ENCODE peak calls at places on chromosomes 6 and 20, in eight cellular contexts. One of them, this sample, is unnamed.
A peak's percentile ranks its signal among the peaks of the same experiment; 100 is the strongest.

GRCh38 chr6:113343940-113344339 is 513.2 kb upstream of the MARCKS start:
- DNase-seq in HepG2: no peak
- DNase-seq in prostate gland: no peak
- DNase-seq in BE2C: no peak
- DNase-seq in IMR-90: no peak
- DNase-seq in left lung: no peak
- DNase-seq in CD4-positive, alpha-beta memory T cell: no peak
- DNase-seq in left ventricle myocardium inferior: no peak
- DNase-seq in this sample: no peak

GRCh38 chr6:89842228-89842627 is 12.5 kb downstream of the CASP8AP2 start:
- DNase-seq in prostate gland: no peak
- DNase-seq in CD4-positive, alpha-beta memory T cell: no peak
- DNase-seq in HepG2: no peak
- DNase-seq in left lung: no peak
- DNase-seq in BE2C: no peak
- DNase-seq in left ventricle myocardium inferior: no peak
- DNase-seq in IMR-90: peak; percentile 42
- DNase-seq in this sample: no peak

GRCh38 chr20:57040924-57041323 is 225.5 kb downstream of the BMP7 start:
- DNase-seq in prostate gland: peak; percentile 39
- DNase-seq in BE2C: no peak
- DNase-seq in left lung: no peak
- DNase-seq in CD4-positive, alpha-beta memory T cell: no peak
- DNase-seq in IMR-90: peak; percentile 4
- DNase-seq in HepG2: no peak
- DNase-seq in left ventricle myocardium inferior: no peak
- DNase-seq in this sample: peak; percentile 4

GRCh38 chr6:87772597-87773530 is 70.8 kb upstream of the AKIRIN2 start:
- DNase-seq in left ventricle myocardium inferior: no peak
- DNase-seq in left lung: no peak
- DNase-seq in BE2C: peak; percentile 29
- DNase-seq in HepG2: peak; percentile 94
- DNase-seq in IMR-90: peak; percentile 59
- DNase-seq in prostate gland: no peak
- DNase-seq in CD4-positive, alpha-beta memory T cell: no peak
- DNase-seq in this sample: peak; percentile 21

GRCh38 chr20:9508696-9509178 is 5.7 kb upstream of the LAMP5 start:
- DNase-seq in HepG2: no peak
- DNase-seq in BE2C: no peak
- DNase-seq in left ventricle myocardium inferior: no peak
- DNase-seq in prostate gland: no peak
- DNase-seq in CD4-positive, alpha-beta memory T cell: no peak
- DNase-seq in left lung: no peak
- DNase-seq in IMR-90: no peak
- DNase-seq in this sample: no peak

GRCh38 chr6:112717401-112717800 is 370.3 kb downstream of the RFPL4B start:
- DNase-seq in IMR-90: peak; percentile 39
- DNase-seq in BE2C: no peak
- DNase-seq in HepG2: no peak
- DNase-seq in left ventricle myocardium inferior: no peak
- DNase-seq in prostate gland: no peak
- DNase-seq in CD4-positive, alpha-beta memory T cell: no peak
- DNase-seq in left lung: no peak
- DNase-seq in this sample: no peak

GRCh38 chr6:98532004-98532403 is 302.4 kb upstream of the POU3F2 start:
- DNase-seq in prostate gland: no peak
- DNase-seq in HepG2: no peak
- DNase-seq in left lung: no peak
- DNase-seq in left ventricle myocardium inferior: no peak
- DNase-seq in BE2C: no peak
- DNase-seq in CD4-positive, alpha-beta memory T cell: no peak
- DNase-seq in IMR-90: no peak
- DNase-seq in this sample: no peak

GRCh38 chr20:47785321-47785899 is at the start of gene SULF2:
- DNase-seq in left lung: peak; percentile 39
- DNase-seq in BE2C: peak; percentile 53
- DNase-seq in HepG2: no peak
- DNase-seq in CD4-positive, alpha-beta memory T cell: no peak
- DNase-seq in prostate gland: no peak
- DNase-seq in left ventricle myocardium inferior: peak; percentile 46
- DNase-seq in IMR-90: no peak
- DNase-seq in this sample: no peak

GRCh38 chr6:127860723-127861122 is 40.1 kb downstream of the THEMIS start:
- DNase-seq in CD4-positive, alpha-beta memory T cell: no peak
- DNase-seq in left ventricle myocardium inferior: no peak
- DNase-seq in HepG2: no peak
- DNase-seq in left lung: no peak
- DNase-seq in prostate gland: no peak
- DNase-seq in IMR-90: no peak
- DNase-seq in BE2C: no peak
- DNase-seq in this sample: no peak

GRCh38 chr20:48310312-48310711 is 517.5 kb downstream of the PREX1 start:
- DNase-seq in left ventricle myocardium inferior: no peak
- DNase-seq in prostate gland: no peak
- DNase-seq in left lung: no peak
- DNase-seq in HepG2: no peak
- DNase-seq in CD4-positive, alpha-beta memory T cell: no peak
- DNase-seq in IMR-90: no peak
- DNase-seq in BE2C: no peak
- DNase-seq in this sample: no peak

DNA sequence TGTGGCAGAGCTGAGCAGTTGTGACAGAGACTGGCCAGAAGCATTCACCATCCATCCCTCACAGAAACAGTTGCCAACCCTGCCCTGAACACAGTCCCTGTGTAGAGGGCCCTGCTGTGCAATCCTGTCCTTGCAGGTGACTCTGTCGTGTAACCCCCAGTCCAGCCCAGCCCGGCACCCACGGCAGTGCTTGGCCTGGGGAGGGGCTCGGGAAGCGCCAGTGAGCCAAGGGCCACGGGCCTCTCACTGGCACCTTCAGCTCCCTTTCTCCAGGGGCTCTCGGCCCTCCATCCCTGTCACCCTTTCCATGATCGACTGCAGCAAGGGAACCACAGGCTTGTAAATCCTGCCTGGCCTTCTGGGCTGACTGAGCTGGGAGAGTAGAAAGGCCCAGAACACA is 53.0 kb downstream of the RRBP1 start:
- DNase-seq in prostate gland: no peak
- DNase-seq in left lung: no peak
- DNase-seq in left ventricle myocardium inferior: no peak
- DNase-seq in IMR-90: no peak
- DNase-seq in HepG2: no peak
- DNase-seq in CD4-positive, alpha-beta memory T cell: no peak
- DNase-seq in BE2C: no peak
- DNase-seq in this sample: no peak
- H3K36me3 ChIP-seq in prostate gland: peaks cover 29% of the 10 kb centered on the region
- H3K36me3 ChIP-seq in left lung: no peaks in the 10 kb centered on the region
- H3K36me3 ChIP-seq in left ventricle myocardium inferior: peaks cover 91% of the 10 kb centered on the region
- H3K36me3 ChIP-seq in IMR-90: peaks cover 98% of the 10 kb centered on the region
- H3K36me3 ChIP-seq in HepG2: peaks cover 99% of the 10 kb centered on the region
- H3K36me3 ChIP-seq in CD4-positive, alpha-beta memory T cell: peaks cover 12% of the 10 kb centered on the region
- H3K36me3 ChIP-seq in BE2C: no peaks in the 10 kb centered on the region
- H3K36me3 ChIP-seq in this sample: peaks cover 93% of the 10 kb centered on the region

GRCh38 chr6:36752886-36753506 is 55.4 kb downstream of the RAB44 start:
- DNase-seq in prostate gland: no peak
- DNase-seq in left lung: no peak
- DNase-seq in HepG2: no peak
- DNase-seq in IMR-90: no peak
- DNase-seq in CD4-positive, alpha-beta memory T cell: no peak
- DNase-seq in left ventricle myocardium inferior: no peak
- DNase-seq in BE2C: no peak
- DNase-seq in this sample: peak; percentile 40
- H3K4me3 ChIP-seq in prostate gland: no peak overlapping the region
- H3K4me3 ChIP-seq in left lung: no peak overlapping the region
- H3K4me3 ChIP-seq in HepG2: no peak overlapping the region
- H3K4me3 ChIP-seq in IMR-90: no peak overlapping the region
- H3K4me3 ChIP-seq in CD4-positive, alpha-beta memory T cell: no peak overlapping the region
- H3K4me3 ChIP-seq in left ventricle myocardium inferior: no peak overlapping the region
- H3K4me3 ChIP-seq in BE2C: no peak overlapping the region
- H3K4me3 ChIP-seq in this sample: no peak overlapping the region

GRCh38 chr6:118813795-118814194 is 80.2 kb upstream of the ASF1A start:
- DNase-seq in CD4-positive, alpha-beta memory T cell: no peak
- DNase-seq in prostate gland: no peak
- DNase-seq in IMR-90: peak; percentile 76
- DNase-seq in BE2C: no peak
- DNase-seq in HepG2: no peak
- DNase-seq in left ventricle myocardium inferior: no peak
- DNase-seq in left lung: no peak
- DNase-seq in this sample: no peak
- H3K4me1 ChIP-seq in CD4-positive, alpha-beta memory T cell: peaks cover 38% of the 10 kb centered on the region
- H3K4me1 ChIP-seq in prostate gland: no peaks in the 10 kb centered on the region
- H3K4me1 ChIP-seq in IMR-90: no peaks in the 10 kb centered on the region
- H3K4me1 ChIP-seq in BE2C: no peaks in the 10 kb centered on the region
- H3K4me1 ChIP-seq in HepG2: no peaks in the 10 kb centered on the region
- H3K4me1 ChIP-seq in left ventricle myocardium inferior: no peaks in the 10 kb centered on the region
- H3K4me1 ChIP-seq in left lung: no peaks in the 10 kb centered on the region
- H3K4me1 ChIP-seq in this sample: no peaks in the 10 kb centered on the region

GRCh38 chr6:43522547-43523263 is 5.8 kb downstream of the POLR1C start:
- DNase-seq in left lung: no peak
- DNase-seq in HepG2: no peak
- DNase-seq in left ventricle myocardium inferior: no peak
- DNase-seq in CD4-positive, alpha-beta memory T cell: no peak
- DNase-seq in BE2C: no peak
- DNase-seq in prostate gland: no peak
- DNase-seq in IMR-90: no peak
- DNase-seq in this sample: no peak
- H3K36me3 ChIP-seq in left lung: no peaks in the 10 kb centered on the region
- H3K36me3 ChIP-seq in HepG2: peaks cover 87% of the 10 kb centered on the region
- H3K36me3 ChIP-seq in left ventricle myocardium inferior: peaks cover 87% of the 10 kb centered on the region
- H3K36me3 ChIP-seq in CD4-positive, alpha-beta memory T cell: peaks cover 75% of the 10 kb centered on the region
- H3K36me3 ChIP-seq in BE2C: peaks cover 94% of the 10 kb centered on the region
- H3K36me3 ChIP-seq in prostate gland: peaks cover 9% of the 10 kb centered on the region
- H3K36me3 ChIP-seq in IMR-90: peaks cover 68% of the 10 kb centered on the region
- H3K36me3 ChIP-seq in this sample: peaks cover 84% of the 10 kb centered on the region

DNA sequence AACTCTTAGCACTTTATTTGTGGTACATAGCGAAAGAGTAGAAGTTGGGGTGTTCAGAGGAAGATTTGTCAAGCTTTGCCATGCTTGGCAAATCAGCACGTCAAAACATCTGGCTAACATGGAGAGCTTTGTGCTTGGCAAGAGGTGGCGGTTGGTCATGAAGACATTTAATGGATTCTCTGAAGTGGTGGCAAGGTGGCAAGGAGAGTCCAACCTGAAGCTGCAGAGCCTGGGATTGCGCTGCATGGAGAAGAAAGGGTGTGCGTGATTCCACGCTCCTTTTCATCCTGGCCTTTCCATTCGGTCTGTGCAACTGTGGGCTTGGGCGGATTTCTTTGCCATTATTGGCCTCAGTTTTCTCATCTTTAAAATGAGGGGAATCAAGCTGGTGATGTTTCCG is 3.1 kb downstream of the PYGB start:
- DNase-seq in CD4-positive, alpha-beta memory T cell: no peak
- DNase-seq in BE2C: no peak
- DNase-seq in HepG2: no peak
- DNase-seq in prostate gland: no peak
- DNase-seq in left lung: no peak
- DNase-seq in IMR-90: no peak
- DNase-seq in left ventricle myocardium inferior: no peak
- DNase-seq in this sample: no peak
- H3K4me3 ChIP-seq in CD4-positive, alpha-beta memory T cell: no peak overlapping the region
- H3K4me3 ChIP-seq in BE2C: no peak overlapping the region
- H3K4me3 ChIP-seq in HepG2: no peak overlapping the region
- H3K4me3 ChIP-seq in prostate gland: no peak overlapping the region
- H3K4me3 ChIP-seq in left lung: no peak overlapping the region
- H3K4me3 ChIP-seq in IMR-90: no peak overlapping the region
- H3K4me3 ChIP-seq in left ventricle myocardium inferior: peak overlapping the region; percentile 97
- H3K4me3 ChIP-seq in this sample: no peak overlapping the region

DNA sequence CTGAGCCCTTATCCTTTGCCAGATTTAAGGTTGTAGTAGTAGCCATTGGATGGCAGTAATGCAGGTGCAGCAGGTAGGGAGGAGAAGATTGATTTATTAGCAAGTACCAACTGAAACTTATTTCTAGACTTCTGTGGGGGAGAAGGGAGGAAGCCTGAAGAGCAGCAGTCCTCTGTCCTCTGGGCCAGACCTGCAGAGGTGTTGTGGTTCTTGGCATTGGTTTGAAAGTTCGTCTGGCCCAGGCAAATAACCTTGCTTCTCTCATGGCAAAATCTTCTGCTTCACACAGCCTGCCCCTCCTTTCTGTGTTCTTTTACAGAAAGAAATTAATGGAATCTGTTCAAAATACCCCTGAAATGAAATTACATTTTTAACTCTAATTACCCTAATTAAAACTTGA is 24.5 kb downstream of the RALY start:
- DNase-seq in BE2C: no peak
- DNase-seq in IMR-90: no peak
- DNase-seq in CD4-positive, alpha-beta memory T cell: no peak
- DNase-seq in HepG2: no peak
- DNase-seq in prostate gland: no peak
- DNase-seq in left ventricle myocardium inferior: no peak
- DNase-seq in left lung: no peak
- DNase-seq in this sample: no peak
- H3K4me1 ChIP-seq in BE2C: peaks cover 18% of the 10 kb centered on the region
- H3K4me1 ChIP-seq in IMR-90: peaks cover 16% of the 10 kb centered on the region
- H3K4me1 ChIP-seq in CD4-positive, alpha-beta memory T cell: peaks cover 85% of the 10 kb centered on the region
- H3K4me1 ChIP-seq in HepG2: peaks cover 64% of the 10 kb centered on the region
- H3K4me1 ChIP-seq in prostate gland: no peaks in the 10 kb centered on the region
- H3K4me1 ChIP-seq in left ventricle myocardium inferior: peaks cover 76% of the 10 kb centered on the region
- H3K4me1 ChIP-seq in left lung: peaks cover 3% of the 10 kb centered on the region
- H3K4me1 ChIP-seq in this sample: no peaks in the 10 kb centered on the region

GRCh38 chr20:33386673-33387072 is 14.6 kb downstream of the CDK5RAP1 start:
- DNase-seq in BE2C: no peak
- DNase-seq in left lung: no peak
- DNase-seq in left ventricle myocardium inferior: no peak
- DNase-seq in HepG2: no peak
- DNase-seq in prostate gland: no peak
- DNase-seq in IMR-90: no peak
- DNase-seq in CD4-positive, alpha-beta memory T cell: no peak
- DNase-seq in this sample: no peak
- H3K36me3 ChIP-seq in BE2C: peaks cover 53% of the 10 kb centered on the region
- H3K36me3 ChIP-seq in left lung: no peaks in the 10 kb centered on the region
- H3K36me3 ChIP-seq in left ventricle myocardium inferior: peaks cover 81% of the 10 kb centered on the region
- H3K36me3 ChIP-seq in HepG2: peaks cover 61% of the 10 kb centered on the region
- H3K36me3 ChIP-seq in prostate gland: no peaks in the 10 kb centered on the region
- H3K36me3 ChIP-seq in IMR-90: peaks cover 23% of the 10 kb centered on the region
- H3K36me3 ChIP-seq in CD4-positive, alpha-beta memory T cell: peaks cover 38% of the 10 kb centered on the region
- H3K36me3 ChIP-seq in this sample: peaks cover 65% of the 10 kb centered on the region

GRCh38 chr20:35226126-35226774 is at the start of gene MMP24:
- DNase-seq in left lung: no peak
- DNase-seq in prostate gland: no peak
- DNase-seq in BE2C: no peak
- DNase-seq in CD4-positive, alpha-beta memory T cell: no peak
- DNase-seq in HepG2: no peak
- DNase-seq in IMR-90: no peak
- DNase-seq in left ventricle myocardium inferior: no peak
- DNase-seq in this sample: no peak
- H3K4me3 ChIP-seq in left lung: no peak within 1 kb of the TSS
- H3K4me3 ChIP-seq in prostate gland: peak within 1 kb of the TSS; percentile 15
- H3K4me3 ChIP-seq in BE2C: peak within 1 kb of the TSS; percentile 71
- H3K4me3 ChIP-seq in CD4-positive, alpha-beta memory T cell: no peak within 1 kb of the TSS
- H3K4me3 ChIP-seq in HepG2: peak within 1 kb of the TSS; percentile 13
- H3K4me3 ChIP-seq in IMR-90: peak within 1 kb of the TSS; percentile 32
- H3K4me3 ChIP-seq in left ventricle myocardium inferior: peak within 1 kb of the TSS; percentile 50
- H3K4me3 ChIP-seq in this sample: no peak within 1 kb of the TSS

GRCh38 chr6:32081676-32082075 is 27.5 kb downstream of the TNXB start:
- DNase-seq in left ventricle myocardium inferior: no peak
- DNase-seq in CD4-positive, alpha-beta memory T cell: no peak
- DNase-seq in IMR-90: no peak
- DNase-seq in left lung: no peak
- DNase-seq in HepG2: no peak
- DNase-seq in BE2C: no peak
- DNase-seq in prostate gland: no peak
- DNase-seq in this sample: no peak
- H3K4me1 ChIP-seq in left ventricle myocardium inferior: peaks cover 36% of the 10 kb centered on the region
- H3K4me1 ChIP-seq in CD4-positive, alpha-beta memory T cell: no peaks in the 10 kb centered on the region
- H3K4me1 ChIP-seq in IMR-90: peaks cover 29% of the 10 kb centered on the region
- H3K4me1 ChIP-seq in left lung: peaks cover 5% of the 10 kb centered on the region
- H3K4me1 ChIP-seq in HepG2: peaks cover 26% of the 10 kb centered on the region
- H3K4me1 ChIP-seq in BE2C: no peaks in the 10 kb centered on the region
- H3K4me1 ChIP-seq in prostate gland: no peaks in the 10 kb centered on the region
- H3K4me1 ChIP-seq in this sample: peaks cover 47% of the 10 kb centered on the region

GRCh38 chr20:45343867-45344721 is 4.1 kb downstream of the SDC4 start:
- DNase-seq in HepG2: peak; percentile 97
- DNase-seq in left ventricle myocardium inferior: no peak
- DNase-seq in left lung: peak; percentile 69
- DNase-seq in prostate gland: peak; percentile 67
- DNase-seq in IMR-90: peak; percentile 93
- DNase-seq in CD4-positive, alpha-beta memory T cell: no peak
- DNase-seq in BE2C: no peak
- DNase-seq in this sample: peak; percentile 93
- H3K36me3 ChIP-seq in HepG2: no peaks in the 10 kb centered on the region
- H3K36me3 ChIP-seq in left ventricle myocardium inferior: peaks cover 9% of the 10 kb centered on the region
- H3K36me3 ChIP-seq in left lung: no peaks in the 10 kb centered on the region
- H3K36me3 ChIP-seq in prostate gland: no peaks in the 10 kb centered on the region
- H3K36me3 ChIP-seq in IMR-90: peaks cover 25% of the 10 kb centered on the region
- H3K36me3 ChIP-seq in CD4-positive, alpha-beta memory T cell: no peaks in the 10 kb centered on the region
- H3K36me3 ChIP-seq in BE2C: no peaks in the 10 kb centered on the region
- H3K36me3 ChIP-seq in this sample: no peaks in the 10 kb centered on the region